ENCODE peak calls at places on chromosomes 1 and 21, in eight cellular contexts. One of them, this sample, is unnamed.

GRCh38 chr1:154414606-154415005 is 9.5 kb downstream of the IL6R start:
- DNase-seq in fibroblast of mammary gland: no peak
- DNase-seq in fibroblast of pulmonary artery: no peak
- DNase-seq in transverse colon: no peak
- DNase-seq in heart right ventricle: peak
- DNase-seq in cardiac fibroblast: no peak
- DNase-seq in heart left ventricle: no peak
- DNase-seq in cardiac muscle cell: no peak
- DNase-seq in this sample: no peak

GRCh38 chr21:32410916-32411315 is 1.6 kb upstream of the EVA1C start:
- DNase-seq in fibroblast of mammary gland: no peak
- DNase-seq in fibroblast of pulmonary artery: no peak
- DNase-seq in transverse colon: no peak
- DNase-seq in heart right ventricle: no peak
- DNase-seq in cardiac fibroblast: no peak
- DNase-seq in heart left ventricle: no peak
- DNase-seq in cardiac muscle cell: no peak
- DNase-seq in this sample: no peak

GRCh38 chr1:195740862-195741261 is 867.4 kb downstream of the KCNT2 start:
- DNase-seq in fibroblast of mammary gland: no peak
- DNase-seq in fibroblast of pulmonary artery: no peak
- DNase-seq in transverse colon: no peak
- DNase-seq in heart right ventricle: no peak
- DNase-seq in cardiac fibroblast: no peak
- DNase-seq in heart left ventricle: no peak
- DNase-seq in cardiac muscle cell: no peak
- DNase-seq in this sample: no peak

GRCh38 chr21:17903029-17903806 is 84.1 kb upstream of the C21orf91 start:
- DNase-seq in fibroblast of mammary gland: peak
- DNase-seq in fibroblast of pulmonary artery: peak
- DNase-seq in transverse colon: no peak
- DNase-seq in heart right ventricle: no peak
- DNase-seq in cardiac fibroblast: peak
- DNase-seq in heart left ventricle: no peak
- DNase-seq in cardiac muscle cell: peak
- DNase-seq in this sample: no peak

GRCh38 chr1:10891081-10891480 is 94.6 kb upstream of the CASZ1 start:
- DNase-seq in fibroblast of mammary gland: no peak
- DNase-seq in fibroblast of pulmonary artery: no peak
- DNase-seq in transverse colon: no peak
- DNase-seq in heart right ventricle: no peak
- DNase-seq in cardiac fibroblast: no peak
- DNase-seq in heart left ventricle: no peak
- DNase-seq in cardiac muscle cell: no peak
- DNase-seq in this sample: no peak

GRCh38 chr1:153962088-153963029 is 978 bp downstream of the SLC39A1 start:
- DNase-seq in fibroblast of mammary gland: peak
- DNase-seq in fibroblast of pulmonary artery: peak
- DNase-seq in transverse colon: peak
- DNase-seq in heart right ventricle: no peak
- DNase-seq in cardiac fibroblast: peak
- DNase-seq in heart left ventricle: no peak
- DNase-seq in cardiac muscle cell: no peak
- DNase-seq in this sample: no peak

GRCh38 chr1:55558515-55558914 is 343.4 kb upstream of the USP24 start:
- DNase-seq in fibroblast of mammary gland: no peak
- DNase-seq in fibroblast of pulmonary artery: no peak
- DNase-seq in transverse colon: no peak
- DNase-seq in heart right ventricle: no peak
- DNase-seq in cardiac fibroblast: no peak
- DNase-seq in heart left ventricle: no peak
- DNase-seq in cardiac muscle cell: no peak
- DNase-seq in this sample: no peak

GRCh38 chr1:223198628-223198965 is 55.5 kb upstream of the TLR5 start:
- DNase-seq in fibroblast of mammary gland: no peak
- DNase-seq in fibroblast of pulmonary artery: no peak
- DNase-seq in transverse colon: no peak
- DNase-seq in heart right ventricle: no peak
- DNase-seq in cardiac fibroblast: no peak
- DNase-seq in heart left ventricle: no peak
- DNase-seq in cardiac muscle cell: no peak
- DNase-seq in this sample: no peak

GRCh38 chr1:238089615-238090014 is 198.9 kb upstream of the ZP4 start:
- DNase-seq in fibroblast of mammary gland: no peak
- DNase-seq in fibroblast of pulmonary artery: no peak
- DNase-seq in transverse colon: no peak
- DNase-seq in heart right ventricle: no peak
- DNase-seq in cardiac fibroblast: no peak
- DNase-seq in heart left ventricle: no peak
- DNase-seq in cardiac muscle cell: no peak
- DNase-seq in this sample: no peak

GRCh38 chr1:91608876-91609275 is 108.2 kb downstream of the CDC7 start:
- DNase-seq in fibroblast of mammary gland: peak
- DNase-seq in fibroblast of pulmonary artery: peak
- DNase-seq in transverse colon: no peak
- DNase-seq in heart right ventricle: no peak
- DNase-seq in cardiac fibroblast: peak
- DNase-seq in heart left ventricle: no peak
- DNase-seq in cardiac muscle cell: peak
- DNase-seq in this sample: peak

GRCh38 chr1:12201343-12202189 is 28.3 kb upstream of the VPS13D start:
- DNase-seq in fibroblast of mammary gland: no peak
- DNase-seq in fibroblast of pulmonary artery: no peak
- DNase-seq in transverse colon: no peak
- DNase-seq in heart right ventricle: no peak
- DNase-seq in cardiac fibroblast: no peak
- DNase-seq in heart left ventricle: no peak
- DNase-seq in cardiac muscle cell: no peak
- DNase-seq in this sample: no peak

GRCh38 chr1:239219679-239220078 is 166.7 kb upstream of the CHRM3 start:
- DNase-seq in fibroblast of mammary gland: no peak
- DNase-seq in fibroblast of pulmonary artery: no peak
- DNase-seq in transverse colon: no peak
- DNase-seq in heart right ventricle: no peak
- DNase-seq in cardiac fibroblast: no peak
- DNase-seq in heart left ventricle: no peak
- DNase-seq in cardiac muscle cell: no peak
- DNase-seq in this sample: no peak

GRCh38 chr1:206013017-206013800 is 10.0 kb upstream of the RAB7B start:
- DNase-seq in fibroblast of mammary gland: no peak
- DNase-seq in fibroblast of pulmonary artery: no peak
- DNase-seq in transverse colon: no peak
- DNase-seq in heart right ventricle: no peak
- DNase-seq in cardiac fibroblast: no peak
- DNase-seq in heart left ventricle: no peak
- DNase-seq in cardiac muscle cell: no peak
- DNase-seq in this sample: no peak

GRCh38 chr1:159068877-159069276 is 7.7 kb downstream of the AIM2 start:
- DNase-seq in fibroblast of mammary gland: peak
- DNase-seq in fibroblast of pulmonary artery: peak
- DNase-seq in transverse colon: no peak
- DNase-seq in heart right ventricle: no peak
- DNase-seq in cardiac fibroblast: peak
- DNase-seq in heart left ventricle: no peak
- DNase-seq in cardiac muscle cell: no peak
- DNase-seq in this sample: no peak

GRCh38 chr1:20731057-20731991 is 1.2 kb downstream of the SH2D5 start:
- DNase-seq in fibroblast of mammary gland: no peak
- DNase-seq in fibroblast of pulmonary artery: no peak
- DNase-seq in transverse colon: no peak
- DNase-seq in heart right ventricle: no peak
- DNase-seq in cardiac fibroblast: no peak
- DNase-seq in heart left ventricle: no peak
- DNase-seq in cardiac muscle cell: peak
- DNase-seq in this sample: no peak

GRCh38 chr1:228347181-228347580 is 59.5 kb downstream of the TRIM11 start:
- DNase-seq in fibroblast of mammary gland: no peak
- DNase-seq in fibroblast of pulmonary artery: no peak
- DNase-seq in transverse colon: peak
- DNase-seq in heart right ventricle: no peak
- DNase-seq in cardiac fibroblast: no peak
- DNase-seq in heart left ventricle: no peak
- DNase-seq in cardiac muscle cell: no peak
- DNase-seq in this sample: no peak

GRCh38 chr1:110056776-110057175 is 13.7 kb downstream of the ALX3 start:
- DNase-seq in fibroblast of mammary gland: peak
- DNase-seq in fibroblast of pulmonary artery: peak
- DNase-seq in transverse colon: peak
- DNase-seq in heart right ventricle: no peak
- DNase-seq in cardiac fibroblast: peak
- DNase-seq in heart left ventricle: no peak
- DNase-seq in cardiac muscle cell: no peak
- DNase-seq in this sample: no peak

GRCh38 chr21:29304577-29304976 is 5.9 kb downstream of the BACH1 start:
- DNase-seq in fibroblast of mammary gland: no peak
- DNase-seq in fibroblast of pulmonary artery: no peak
- DNase-seq in transverse colon: no peak
- DNase-seq in heart right ventricle: no peak
- DNase-seq in cardiac fibroblast: no peak
- DNase-seq in heart left ventricle: no peak
- DNase-seq in cardiac muscle cell: no peak
- DNase-seq in this sample: no peak

GRCh38 chr1:200873116-200873670 is 412 bp downstream of the GPR25 start:
- DNase-seq in fibroblast of mammary gland: no peak
- DNase-seq in fibroblast of pulmonary artery: no peak
- DNase-seq in transverse colon: no peak
- DNase-seq in heart right ventricle: no peak
- DNase-seq in cardiac fibroblast: no peak
- DNase-seq in heart left ventricle: no peak
- DNase-seq in cardiac muscle cell: no peak
- DNase-seq in this sample: no peak

GRCh38 chr1:155966750-155967149 is 11.6 kb downstream of the ARHGEF2 start:
- DNase-seq in fibroblast of mammary gland: no peak
- DNase-seq in fibroblast of pulmonary artery: no peak
- DNase-seq in transverse colon: no peak
- DNase-seq in heart right ventricle: no peak
- DNase-seq in cardiac fibroblast: no peak
- DNase-seq in heart left ventricle: no peak
- DNase-seq in cardiac muscle cell: no peak
- DNase-seq in this sample: no peak

GRCh38 chr1:155964193-155964592 is 14.2 kb downstream of the ARHGEF2 start:
- DNase-seq in fibroblast of mammary gland: no peak
- DNase-seq in fibroblast of pulmonary artery: no peak
- DNase-seq in transverse colon: no peak
- DNase-seq in heart right ventricle: no peak
- DNase-seq in cardiac fibroblast: no peak
- DNase-seq in heart left ventricle: no peak
- DNase-seq in cardiac muscle cell: no peak
- DNase-seq in this sample: no peak

GRCh38 chr1:155968670-155969069 is 9.7 kb downstream of the ARHGEF2 start:
- DNase-seq in fibroblast of mammary gland: no peak
- DNase-seq in fibroblast of pulmonary artery: peak
- DNase-seq in transverse colon: no peak
- DNase-seq in heart right ventricle: peak
- DNase-seq in cardiac fibroblast: peak
- DNase-seq in heart left ventricle: peak
- DNase-seq in cardiac muscle cell: peak
- DNase-seq in this sample: no peak

GRCh38 chr1:155967410-155968400 is 10.6 kb downstream of the ARHGEF2 start:
- DNase-seq in fibroblast of mammary gland: no peak
- DNase-seq in fibroblast of pulmonary artery: peak
- DNase-seq in transverse colon: no peak
- DNase-seq in heart right ventricle: peak
- DNase-seq in cardiac fibroblast: no peak
- DNase-seq in heart left ventricle: peak
- DNase-seq in cardiac muscle cell: no peak
- DNase-seq in this sample: no peak

GRCh38 chr1:155966135-155966534 is 12.2 kb downstream of the ARHGEF2 start:
- DNase-seq in fibroblast of mammary gland: no peak
- DNase-seq in fibroblast of pulmonary artery: no peak
- DNase-seq in transverse colon: no peak
- DNase-seq in heart right ventricle: no peak
- DNase-seq in cardiac fibroblast: no peak
- DNase-seq in heart left ventricle: no peak
- DNase-seq in cardiac muscle cell: no peak
- DNase-seq in this sample: no peak
- TF ChIP-seq CTCF in fibroblast of mammary gland: peak
- TF ChIP-seq CTCF in fibroblast of pulmonary artery: peak
- TF ChIP-seq CTCF in transverse colon: no peak
- TF ChIP-seq CTCF in heart right ventricle: no peak
- TF ChIP-seq CTCF in cardiac fibroblast: peak
- TF ChIP-seq CTCF in heart left ventricle: peak
- TF ChIP-seq CTCF in cardiac muscle cell: peak
- TF ChIP-seq CTCF in this sample: peak

DNA sequence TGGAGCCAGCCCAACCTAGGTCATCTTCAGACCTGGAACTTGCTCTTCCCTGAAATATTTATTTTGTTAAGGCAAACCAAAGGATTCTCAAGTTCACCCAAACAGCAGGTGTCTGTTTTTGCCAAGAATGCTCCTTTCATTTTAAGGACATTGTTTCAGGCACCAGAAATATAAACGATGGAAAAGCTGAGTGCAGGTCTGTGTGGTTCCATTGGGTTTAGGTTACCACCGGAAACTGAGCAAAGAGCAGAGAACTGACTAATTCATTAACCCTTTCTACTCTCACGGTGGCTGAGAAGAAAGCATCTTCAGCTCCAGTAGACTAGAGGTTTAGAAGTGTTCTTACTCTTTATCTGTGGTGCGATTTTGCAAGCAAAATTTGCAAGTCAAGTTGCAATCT is 38.0 kb upstream of the ZC3H11B start:
- DNase-seq in fibroblast of mammary gland: no peak
- DNase-seq in fibroblast of pulmonary artery: no peak
- DNase-seq in transverse colon: no peak
- DNase-seq in heart right ventricle: no peak
- DNase-seq in cardiac fibroblast: no peak
- DNase-seq in heart left ventricle: no peak
- DNase-seq in cardiac muscle cell: no peak
- DNase-seq in this sample: no peak
- H3K4me3 ChIP-seq in fibroblast of mammary gland: no peak
- H3K4me3 ChIP-seq in fibroblast of pulmonary artery: no peak
- H3K4me3 ChIP-seq in transverse colon: no peak
- H3K4me3 ChIP-seq in heart right ventricle: no peak
- H3K4me3 ChIP-seq in cardiac fibroblast: no peak
- H3K4me3 ChIP-seq in heart left ventricle: no peak
- H3K4me3 ChIP-seq in cardiac muscle cell: no peak
- H3K4me3 ChIP-seq in this sample: no peak

GRCh38 chr1:58013237-58013636 is 533.3 kb downstream of the OMA1 start:
- DNase-seq in fibroblast of mammary gland: no peak
- DNase-seq in fibroblast of pulmonary artery: no peak
- DNase-seq in transverse colon: no peak
- DNase-seq in heart right ventricle: no peak
- DNase-seq in cardiac fibroblast: no peak
- DNase-seq in heart left ventricle: no peak
- DNase-seq in cardiac muscle cell: no peak
- DNase-seq in this sample: no peak
- TF ChIP-seq CTCF in fibroblast of mammary gland: no peak
- TF ChIP-seq CTCF in fibroblast of pulmonary artery: no peak
- TF ChIP-seq CTCF in transverse colon: no peak
- TF ChIP-seq CTCF in heart right ventricle: no peak
- TF ChIP-seq CTCF in cardiac fibroblast: no peak
- TF ChIP-seq CTCF in heart left ventricle: no peak
- TF ChIP-seq CTCF in cardiac muscle cell: no peak
- TF ChIP-seq CTCF in this sample: peak

DNA sequence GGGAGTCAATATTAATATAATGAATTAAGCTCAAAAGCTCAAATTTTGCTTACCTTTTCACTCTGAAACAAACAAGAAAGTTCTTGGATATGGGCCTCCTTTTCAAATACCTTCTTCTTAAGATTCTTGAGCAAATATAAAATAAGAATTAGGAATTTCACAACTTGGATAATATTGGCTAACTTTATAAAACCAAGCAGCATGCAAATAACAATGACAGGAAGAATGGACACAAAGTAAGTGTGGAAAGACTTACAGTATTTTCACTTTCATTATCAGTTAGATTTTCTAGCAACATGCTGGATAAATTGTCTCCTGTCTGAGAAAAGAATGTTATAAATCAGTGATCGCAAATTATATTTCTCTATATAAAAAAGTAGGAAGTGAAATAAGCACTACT is 13.2 kb downstream of the ODF2L start:
- DNase-seq in fibroblast of mammary gland: peak
- DNase-seq in fibroblast of pulmonary artery: peak
- DNase-seq in transverse colon: no peak
- DNase-seq in heart right ventricle: no peak
- DNase-seq in cardiac fibroblast: peak
- DNase-seq in heart left ventricle: no peak
- DNase-seq in cardiac muscle cell: no peak
- DNase-seq in this sample: no peak
- H3K4me3 ChIP-seq in fibroblast of mammary gland: no peak
- H3K4me3 ChIP-seq in fibroblast of pulmonary artery: peak
- H3K4me3 ChIP-seq in transverse colon: no peak
- H3K4me3 ChIP-seq in heart right ventricle: peak
- H3K4me3 ChIP-seq in cardiac fibroblast: no peak
- H3K4me3 ChIP-seq in heart left ventricle: no peak
- H3K4me3 ChIP-seq in cardiac muscle cell: no peak
- H3K4me3 ChIP-seq in this sample: no peak

This sample was measured in epithelial cell of proximal tubule.